ENCODE peak calls at places on chromosomes 13 and 19, in four cellular contexts. O is ascending aorta, I is aorta, N is cardiac muscle cell. G is an unnamed sample. For H3K4me1, the result is how much of the 10 kb centered on the place peaks cover.

GRCh38 chr19:50639121-50640112 is at the start of gene SYT3:
- DNase-seq in O (no peak), N (peak), I (peak), G (no peak)

GRCh38 chr13:94416454-94417080 is 62.9 kb downstream of the DCT start:
- DNase-seq in N (peak), O (no peak), I (no peak), G (no peak)

GRCh38 chr19:29512748-29513147 is 13.0 kb upstream of the VSTM2B start:
- DNase-seq in I (no peak), O (no peak), N (no peak), G (no peak)

GRCh38 chr19:16326401-16327130 is 1.9 kb downstream of the KLF2 start:
- DNase-seq in O (no peak), I (peak), N (peak), G (peak)

GRCh38 chr19:52689804-52690394 is 44.9 kb downstream of the ZNF611 start:
- DNase-seq in N (peak), O (no peak), I (peak), G (no peak)

GRCh38 chr19:45153339-45154063 is 7.3 kb downstream of the NKPD1 start:
- DNase-seq in O (no peak), I (peak), N (peak), G (peak)

GRCh38 chr13:99509477-99509876 is 8.2 kb downstream of the TM9SF2 start:
- DNase-seq in O (no peak), I (no peak), N (no peak), G (no peak)

GRCh38 chr13:24631922-24632321 is 48.3 kb upstream of the ATP12A start:
- DNase-seq in N (no peak), I (no peak), O (no peak), G (no peak)

GRCh38 chr13:24664726-24665409 is 15.3 kb upstream of the ATP12A start:
- DNase-seq in O (no peak), I (no peak), N (no peak), G (no peak)

GRCh38 chr19:2246801-2247361 is 2.2 kb upstream of the AMH start:
- DNase-seq in N (peak), I (no peak), O (no peak), G (no peak)

DNA sequence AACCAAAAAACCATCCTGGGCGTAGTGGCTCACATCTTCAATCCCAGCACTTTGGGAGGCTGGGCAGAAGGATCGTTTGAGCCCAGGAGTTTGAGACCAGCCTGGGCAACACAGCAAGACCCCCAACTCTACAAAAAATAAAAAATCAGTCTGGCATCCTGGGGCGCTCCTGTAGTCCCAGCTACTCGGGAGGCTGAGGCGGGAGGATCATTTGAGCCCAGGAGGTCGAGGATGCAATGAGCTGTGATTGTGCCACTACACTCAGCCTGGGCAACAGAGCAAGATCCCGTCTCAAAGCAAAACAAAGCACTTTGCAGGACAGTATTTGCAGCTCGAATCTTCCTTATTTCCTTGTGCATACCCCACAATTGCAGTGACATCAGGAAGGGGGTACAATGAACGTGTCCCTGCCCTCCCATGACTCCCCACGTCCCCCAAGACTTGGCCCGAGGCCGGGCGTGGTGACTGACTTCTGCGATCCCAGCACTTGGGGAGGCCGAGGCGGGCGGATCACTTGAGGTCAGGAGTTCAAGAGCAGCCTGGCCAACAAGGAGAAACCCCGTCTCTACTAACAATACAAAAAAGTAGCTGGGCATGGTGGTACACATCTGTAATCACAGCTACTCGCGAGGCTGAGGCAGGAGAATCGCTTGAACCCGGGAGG is 870 bp downstream of the NDUFB7 start:
- DNase-seq in N (no peak), I (peak), O (no peak), G (no peak)
- H3K4me1 ChIP-seq in N (under half), I (under half), O (under half), G (under half)

GRCh38 chr19:40286674-40287421 is 1.7 kb upstream of the AKT2 start:
- DNase-seq in O (no peak), I (peak), N (no peak), G (no peak)
- H3K4me3 ChIP-seq in O (no peak), I (no peak), N (no peak), G (no peak)

GRCh38 chr19:33278403-33279269 is 23.7 kb downstream of the CEBPA start:
- DNase-seq in I (no peak), O (no peak), N (no peak), G (no peak)
- H3K27ac ChIP-seq in I (no peak), O (no peak), N (no peak), G (no peak)

GRCh38 chr13:43074824-43075510 is 51.6 kb downstream of the DNAJC15 start:
- DNase-seq in O (no peak), N (no peak), I (no peak), G (no peak)
- H3K4me1 ChIP-seq in O (under half), N (under half), I (under half), G (under half)

GRCh38 chr19:41218615-41219507 is at the start of gene AXL:
- DNase-seq in O (peak), I (peak), N (peak), G (no peak)

GRCh38 chr19:41217741-41218140 is 1.3 kb upstream of the AXL start:
- DNase-seq in I (no peak), N (no peak), O (no peak), G (no peak)

GRCh38 chr19:41218249-41218614 is 791 bp upstream of the AXL start:
- DNase-seq in O (no peak), N (no peak), I (no peak), G (no peak)

GRCh38 chr19:41219924-41220567 is 1.0 kb downstream of the AXL start:
- DNase-seq in I (peak), O (no peak), N (peak), G (no peak)

GRCh38 chr19:41214161-41214560 is 4.9 kb upstream of the AXL start:
- DNase-seq in N (no peak), I (no peak), O (no peak), G (no peak)
- H3K4me3 ChIP-seq in N (no peak), I (no peak), O (no peak), G (no peak)

GRCh38 chr19:3556423-3556977 is 886 bp downstream of the MFSD12 start:
- DNase-seq in O (no peak), N (no peak), I (no peak), G (no peak)
- H3K27ac ChIP-seq in O (no peak), N (no peak), I (no peak), G (peak)